ENCODE peak calls at places on chromosomes 7 and 10, in five cellular contexts. K is K562, V is GM12878, D is SK-N-SH, U is HepG2. F is an unnamed sample.

GRCh38 chr7:116161733-116162132 is 48.6 kb upstream of the TES start:
- DNase-seq in U (no peak), V (no peak), K (no peak), D (no peak), F (no peak)

GRCh38 chr7:147775564-147775963 is 815.0 kb upstream of the C7orf33 start:
- DNase-seq in K (no peak), V (no peak), D (peak), U (no peak), F (no peak)

GRCh38 chr7:85094046-85094720 is 92.7 kb downstream of the SEMA3D start:
- DNase-seq in K (no peak), V (no peak), D (no peak), U (no peak), F (peak)

GRCh38 chr7:47444376-47445098 is 137.4 kb downstream of the TNS3 start:
- DNase-seq in D (peak), V (no peak), U (peak), K (no peak), F (no peak)

GRCh38 chr10:78267070-78267469 is 233.4 kb downstream of the RPS24 start:
- DNase-seq in D (peak), K (no peak), V (no peak), U (no peak), F (peak)

GRCh38 chr10:85043207-85043606 is 714.8 kb downstream of the CCSER2 start:
- DNase-seq in D (no peak), U (no peak), V (no peak), K (no peak), F (no peak)

GRCh38 chr7:24383055-24383454 is 99.1 kb downstream of the NPY start:
- DNase-seq in U (no peak), V (no peak), K (no peak), D (no peak), F (no peak)

GRCh38 chr10:71036279-71036535 is 147.8 kb upstream of the PCBD1 start:
- DNase-seq in U (no peak), K (no peak), V (no peak), D (peak), F (no peak)

GRCh38 chr10:101285519-101286070 is 56.3 kb upstream of the LBX1 start:
- DNase-seq in K (no peak), D (no peak), U (no peak), V (no peak), F (no peak)

GRCh38 chr7:50347693-50348092 is 43.2 kb downstream of the IKZF1 start:
- DNase-seq in D (no peak), V (no peak), K (no peak), U (no peak), F (no peak)

GRCh38 chr10:102593074-102593803 is 51.0 kb upstream of the TRIM8 start:
- DNase-seq in V (no peak), K (peak), D (no peak), U (peak), F (peak)

GRCh38 chr10:46250481-46250880 is 36.3 kb upstream of the ANTXRL start:
- DNase-seq in D (no peak), K (no peak), V (no peak), U (no peak), F (no peak)

GRCh38 chr7:80618105-80618504 is 20.3 kb upstream of the CD36 start:
- DNase-seq in U (no peak), D (no peak), V (no peak), K (no peak), F (no peak)

GRCh38 chr7:41010418-41010817 is 692.5 kb downstream of the INHBA start:
- DNase-seq in D (no peak), K (no peak), U (no peak), V (no peak), F (peak)
- TF ChIP-seq MXI1 in D (no peak), K (no peak), U (no peak), V (no peak), F (no peak)

GRCh38 chr10:104035107-104035816 is 50.4 kb downstream of the COL17A1 start:
- DNase-seq in K (no peak), U (no peak), D (no peak), V (no peak), F (no peak)
- TF ChIP-seq MXI1 in K (no peak), U (no peak), D (no peak), V (no peak), F (no peak)

DNA sequence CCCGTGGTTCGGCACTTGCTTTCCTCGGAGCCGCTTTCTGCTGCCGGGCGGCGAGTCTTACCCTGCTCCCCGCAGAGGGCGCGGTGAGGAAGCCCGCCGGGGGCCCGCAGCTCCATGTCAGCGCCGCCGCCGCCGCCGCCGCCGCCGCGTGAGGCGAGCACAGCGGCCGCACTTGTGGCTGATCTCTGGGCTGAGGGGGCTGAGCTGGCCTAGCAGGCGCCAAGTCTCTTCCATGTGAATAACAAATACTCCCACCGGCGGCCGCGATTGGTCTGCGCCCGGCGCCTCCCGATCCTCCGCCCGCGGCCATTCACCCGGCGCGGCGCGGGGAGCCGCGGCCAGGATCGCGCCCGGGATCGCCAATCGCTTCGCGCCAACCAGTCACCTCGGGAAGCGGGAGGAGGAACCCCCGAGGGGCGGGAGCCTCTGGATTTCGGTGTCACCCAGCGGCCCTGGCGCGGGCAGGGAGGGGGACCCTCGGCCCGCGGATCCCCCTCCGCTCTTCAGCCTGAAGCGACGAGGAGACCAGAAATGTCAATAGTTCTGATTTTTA is at the start of gene GRM8:
- DNase-seq in D (peak), K (peak), V (no peak), U (peak), F (peak)
- TF ChIP-seq MXI1 in D (no peak), K (no peak), V (no peak), U (no peak), F (no peak)

GRCh38 chr10:122178655-122179054 is 92.4 kb upstream of the BTBD16 start:
- DNase-seq in K (no peak), U (no peak), D (no peak), V (no peak), F (no peak)
- TF ChIP-seq MXI1 in K (no peak), U (no peak), D (no peak), V (no peak), F (no peak)

GRCh38 chr7:157520249-157520648 is 183.4 kb downstream of the DNAJB6 start:
- DNase-seq in D (no peak), U (no peak), K (no peak), V (peak), F (no peak)
- TF ChIP-seq MXI1 in D (no peak), U (no peak), K (no peak), V (no peak), F (no peak)

GRCh38 chr10:99770408-99771045 is 11.9 kb upstream of the ABCC2 start:
- DNase-seq in V (no peak), D (no peak), U (peak), K (no peak), F (no peak)

GRCh38 chr10:99779335-99779734 is 3.1 kb upstream of the ABCC2 start:
- DNase-seq in U (peak), D (no peak), V (no peak), K (no peak), F (peak)

GRCh38 chr10:99777918-99778716 is 4.3 kb upstream of the ABCC2 start:
- DNase-seq in U (peak), K (no peak), V (no peak), D (no peak), F (no peak)

GRCh38 chr10:99775850-99776249 is 6.6 kb upstream of the ABCC2 start:
- DNase-seq in K (peak), D (peak), V (no peak), U (peak), F (peak)
- TF ChIP-seq MXI1 in K (no peak), D (no peak), V (no peak), U (no peak), F (no peak)

GRCh38 chr10:89085153-89085552 is 94.6 kb downstream of the FAS start:
- DNase-seq in K (no peak), U (no peak), D (no peak), V (no peak), F (no peak)

GRCh38 chr10:89088901-89089300 is 98.3 kb downstream of the FAS start:
- DNase-seq in K (no peak), U (no peak), D (no peak), V (no peak), F (peak)

GRCh38 chr10:89090760-89091455 is 100.3 kb downstream of the FAS start:
- DNase-seq in D (no peak), U (no peak), V (no peak), K (no peak), F (peak)

GRCh38 chr10:89091501-89091900 is 100.9 kb downstream of the FAS start:
- DNase-seq in U (no peak), D (no peak), K (no peak), V (no peak), F (peak)

GRCh38 chr10:89086801-89087513 is 96.4 kb downstream of the FAS start:
- DNase-seq in K (peak), V (no peak), D (no peak), U (no peak), F (peak)
- TF ChIP-seq MXI1 in K (no peak), V (no peak), D (no peak), U (no peak), F (no peak)